ENCODE peak calls at places on chromosome 22, in eight cellular contexts. X, S, W, A, H, D, F and Y are unnamed samples.
A peak's percentile ranks its signal among the peaks of the same experiment; 100 is the strongest.

GRCh38 chr22:17767236-17768065 is 6.8 kb downstream of the BID start:
- DNase-seq in S (no peak), W (no peak), F (no peak), H (no peak), X (no peak), D (no peak), A (no peak), Y (no peak)

GRCh38 chr22:36032611-36033010 is 4.0 kb upstream of the RBFOX2 start:
- DNase-seq in A (no peak), S (no peak), D (no peak), X (no peak), W (no peak), H (no peak), F (no peak), Y (no peak)

GRCh38 chr22:21657361-21658118 is 8.3 kb upstream of the PPIL2 start:
- DNase-seq in F (peak; percentile 75), S (no peak), H (peak; percentile 83), D (peak; percentile 82), X (peak; percentile 91), A (peak; percentile 64), W (peak; percentile 80), Y (peak; percentile 72)

GRCh38 chr22:42747701-42748513 is 27.2 kb upstream of the A4GALT start:
- DNase-seq in F (no peak), W (no peak), D (peak; percentile 78), A (no peak), H (no peak), X (no peak), S (peak; percentile 74), Y (no peak)

GRCh38 chr22:33438273-33438672 is 380.1 kb upstream of the SYN3 start:
- DNase-seq in D (peak; percentile 20), A (no peak), X (no peak), H (no peak), W (no peak), F (no peak), S (peak; percentile 73), Y (no peak)

GRCh38 chr22:31488988-31489617 is 539 bp downstream of the EIF4ENIF1 start:
- DNase-seq in D (peak; percentile 56), F (peak; percentile 36), S (no peak), W (peak; percentile 47), H (peak; percentile 36), X (peak; percentile 83), A (peak; percentile 65), Y (peak; percentile 31)

GRCh38 chr22:39087098-39087497 is 9.9 kb upstream of the APOBEC3H start:
- DNase-seq in H (no peak), A (no peak), X (no peak), S (no peak), D (no peak), W (no peak), F (no peak), Y (no peak)

GRCh38 chr22:42933783-42934144 is 76.7 kb upstream of the ARFGAP3 start:
- DNase-seq in D (peak; percentile 81), A (no peak), H (no peak), W (no peak), F (no peak), S (peak; percentile 96), X (no peak), Y (no peak)

GRCh38 chr22:46001426-46002106 is 24.6 kb upstream of the WNT7B start:
- DNase-seq in H (no peak), F (peak; percentile 41), A (no peak), D (no peak), X (peak; percentile 85), W (no peak), S (no peak), Y (no peak)

GRCh38 chr22:25235547-25236290 is 16.3 kb downstream of the CRYBB2 start:
- DNase-seq in H (peak; percentile 83), S (peak; percentile 64), F (peak; percentile 77), X (peak; percentile 84), D (peak; percentile 70), A (peak; percentile 95), W (peak; percentile 80), Y (peak; percentile 89)
- TF ChIP-seq CTCF in H (peak; percentile 54), S (peak; percentile 77), F (peak; percentile 73), X (peak; percentile 65), D (peak; percentile 50), A (peak; percentile 68), W (peak; percentile 64), Y (peak; percentile 77)

GRCh38 chr22:22976033-22976922 is 88.7 kb downstream of the IGLL5 start:
- DNase-seq in F (no peak), D (no peak), W (no peak), H (no peak), X (no peak), A (no peak), S (no peak), Y (no peak)
- TF ChIP-seq CTCF in F (peak; percentile 39), D (no peak), W (no peak), H (no peak), X (no peak), A (no peak), S (peak; percentile 26), Y (no peak)

GRCh38 chr22:19799322-19800190 is 39.0 kb downstream of the TBX1 start:
- DNase-seq in D (peak; percentile 99), H (no peak), X (peak; percentile 61), F (peak; percentile 35), A (no peak), S (peak; percentile 95), W (peak; percentile 30), Y (no peak)

GRCh38 chr22:19797631-19798319 is 37.2 kb downstream of the TBX1 start:
- DNase-seq in F (no peak), W (no peak), A (no peak), H (no peak), S (no peak), X (peak; percentile 67), D (no peak), Y (no peak)

GRCh38 chr22:19800306-19800705 is 39.7 kb downstream of the TBX1 start:
- DNase-seq in A (no peak), H (no peak), F (no peak), D (no peak), S (no peak), X (peak; percentile 59), W (peak; percentile 7), Y (no peak)

GRCh38 chr22:19798320-19798665 is 37.7 kb downstream of the TBX1 start:
- DNase-seq in H (no peak), W (peak; percentile 10), X (peak; percentile 46), F (no peak), D (no peak), A (no peak), S (no peak), Y (no peak)

GRCh38 chr22:19798825-19799224 is 38.2 kb downstream of the TBX1 start:
- DNase-seq in H (no peak), S (no peak), A (no peak), X (peak; percentile 63), D (no peak), F (no peak), W (no peak), Y (no peak)
- TF ChIP-seq CTCF in H (no peak), S (no peak), A (no peak), X (no peak), D (no peak), F (no peak), W (no peak), Y (no peak)

DNA sequence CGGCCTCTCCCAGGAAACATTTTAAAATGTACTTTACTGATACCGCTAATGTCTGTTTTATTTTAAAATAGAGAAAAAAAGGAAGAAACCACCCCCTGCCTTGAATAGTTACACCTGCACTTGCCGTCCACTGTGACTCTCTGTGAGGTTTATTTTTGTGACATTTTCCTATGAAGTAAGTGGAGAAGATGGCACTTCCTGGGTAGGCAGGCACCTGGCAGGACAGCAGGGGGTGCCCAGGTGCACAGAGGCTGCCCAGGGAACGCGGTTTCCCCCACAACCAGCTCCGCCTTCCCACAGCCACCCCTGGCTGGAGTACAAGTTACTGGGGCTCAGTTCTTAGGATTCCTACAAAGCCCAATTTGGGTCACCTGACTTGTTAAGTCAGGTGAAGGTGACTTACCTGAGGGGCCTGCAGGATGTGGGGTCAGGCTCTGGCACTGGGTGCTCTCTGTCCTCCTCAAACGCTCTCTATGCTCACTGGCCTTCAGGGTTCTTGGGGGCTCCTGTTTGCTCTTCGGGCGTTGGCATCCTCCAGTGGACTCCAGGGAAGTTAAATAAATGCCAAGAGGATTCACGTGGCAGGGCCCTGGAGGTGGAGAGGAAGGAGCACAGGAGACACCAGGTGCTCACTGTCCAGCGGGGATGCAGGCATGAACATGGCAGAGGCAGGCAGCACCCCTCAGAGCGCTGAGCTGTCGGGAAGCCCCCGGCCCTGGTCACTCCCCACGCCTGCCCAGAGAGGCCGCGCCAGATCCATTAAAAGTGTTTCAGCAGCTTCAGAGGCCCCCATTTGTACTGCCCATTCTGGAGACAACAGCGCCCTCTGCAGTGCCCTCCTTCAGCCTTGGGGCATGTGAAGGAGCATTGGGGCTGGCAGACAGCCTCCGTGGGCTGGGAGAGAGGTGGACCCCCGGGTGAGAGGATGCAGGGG is 1021.2 kb downstream of the TBC1D22A start:
- DNase-seq in H (no peak), D (no peak), F (no peak), W (no peak), A (no peak), X (no peak), S (no peak), Y (no peak)
- TF ChIP-seq CTCF in H (no peak), D (no peak), F (no peak), W (no peak), A (no peak), X (no peak), S (no peak), Y (no peak)

DNA sequence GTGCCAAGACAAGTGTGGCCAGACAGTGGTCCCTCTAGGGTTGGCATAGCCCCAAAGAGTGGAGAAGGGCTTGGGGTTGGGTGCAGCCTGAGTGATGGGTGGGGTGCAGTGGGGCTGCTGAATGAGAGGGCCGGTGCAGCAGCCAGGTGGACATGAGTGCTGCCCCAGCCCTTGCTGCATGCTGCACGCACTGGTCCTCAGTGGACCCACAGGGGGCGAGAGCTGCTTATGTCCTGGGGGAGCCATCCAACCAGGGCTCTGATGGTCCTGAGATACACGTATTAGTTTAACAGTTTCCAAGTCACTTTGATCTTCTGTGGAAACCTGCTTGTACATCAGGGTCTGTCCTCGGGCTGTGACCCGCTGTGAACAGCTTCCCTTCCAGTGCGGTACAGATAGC is 23.9 kb upstream of the ACR start:
- DNase-seq in F (peak; percentile 15), D (no peak), X (peak; percentile 35), H (no peak), S (no peak), A (no peak), W (no peak), Y (no peak)
- TF ChIP-seq CTCF in F (no peak), D (no peak), X (no peak), H (no peak), S (no peak), A (no peak), W (no peak), Y (no peak)

GRCh38 chr22:27269751-27270586 is 531.6 kb downstream of the MN1 start:
- DNase-seq in X (no peak), S (no peak), W (no peak), D (no peak), H (no peak), A (no peak), F (no peak), Y (no peak)
- TF ChIP-seq CTCF in X (no peak), S (no peak), W (no peak), D (no peak), H (no peak), A (no peak), F (no peak), Y (no peak)

DNA sequence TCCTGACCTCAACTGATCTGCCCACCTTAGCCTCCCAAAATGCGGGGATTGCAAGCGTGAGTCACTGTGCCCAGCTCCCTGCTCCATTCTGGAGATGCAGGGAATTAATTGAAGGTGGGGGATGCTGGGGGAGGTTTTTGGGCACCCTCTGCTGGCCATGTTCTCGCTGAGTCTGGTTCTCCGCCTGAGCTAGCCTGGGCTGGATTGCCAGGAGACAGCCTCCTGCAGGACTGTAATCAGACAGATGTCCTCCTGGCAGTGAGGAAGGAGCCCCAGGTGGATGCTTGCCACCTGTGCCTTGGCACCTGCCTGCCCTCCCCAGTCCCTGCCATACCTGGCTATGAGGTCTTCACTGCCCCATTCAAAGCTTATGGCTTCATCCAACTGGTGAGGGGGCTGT is 5.4 kb downstream of the MTFP1 start:
- DNase-seq in S (no peak), X (peak; percentile 39), F (no peak), H (no peak), D (no peak), A (no peak), W (no peak), Y (no peak)
- TF ChIP-seq CTCF in S (peak; percentile 34), X (no peak), F (no peak), H (no peak), D (no peak), A (no peak), W (no peak), Y (no peak)